ENCODE peak calls at places on chromosomes 3 and 15, in six cellular contexts. One of them, this sample, is unnamed.

GRCh38 chr3:21506061-21506460 is 244.9 kb downstream of the ZNF385D start:
- DNase-seq in heart right ventricle: no peak
- DNase-seq in hepatocyte: no peak
- DNase-seq in suprapubic skin: no peak
- DNase-seq in coronary artery: no peak
- DNase-seq in WTC11: no peak
- DNase-seq in this sample: no peak

GRCh38 chr15:75037685-75038084 is 14.3 kb downstream of the PPCDC start:
- DNase-seq in heart right ventricle: no peak
- DNase-seq in hepatocyte: no peak
- DNase-seq in suprapubic skin: no peak
- DNase-seq in coronary artery: no peak
- DNase-seq in WTC11: no peak
- DNase-seq in this sample: no peak

GRCh38 chr3:69505770-69506407 is 120.0 kb upstream of the FRMD4B start:
- DNase-seq in heart right ventricle: no peak
- DNase-seq in hepatocyte: peak
- DNase-seq in suprapubic skin: no peak
- DNase-seq in coronary artery: no peak
- DNase-seq in WTC11: no peak
- DNase-seq in this sample: no peak

GRCh38 chr3:184531580-184532290 is 29.9 kb upstream of the EPHB3 start:
- DNase-seq in heart right ventricle: no peak
- DNase-seq in hepatocyte: no peak
- DNase-seq in suprapubic skin: no peak
- DNase-seq in coronary artery: no peak
- DNase-seq in WTC11: no peak
- DNase-seq in this sample: no peak

GRCh38 chr3:56383092-56383491 is 85.2 kb downstream of the ERC2 start:
- DNase-seq in heart right ventricle: no peak
- DNase-seq in hepatocyte: no peak
- DNase-seq in suprapubic skin: no peak
- DNase-seq in coronary artery: no peak
- DNase-seq in WTC11: no peak
- DNase-seq in this sample: no peak

GRCh38 chr3:24496529-24497482 is 2.2 kb upstream of the THRB start:
- DNase-seq in heart right ventricle: peak
- DNase-seq in hepatocyte: peak
- DNase-seq in suprapubic skin: peak
- DNase-seq in coronary artery: peak
- DNase-seq in WTC11: peak
- DNase-seq in this sample: no peak

GRCh38 chr3:133330043-133330442 is 69.8 kb upstream of the BFSP2 start:
- DNase-seq in heart right ventricle: no peak
- DNase-seq in hepatocyte: no peak
- DNase-seq in suprapubic skin: no peak
- DNase-seq in coronary artery: no peak
- DNase-seq in WTC11: peak
- DNase-seq in this sample: no peak

GRCh38 chr15:52523192-52523591 is 5.5 kb downstream of the MYO5A start:
- DNase-seq in heart right ventricle: no peak
- DNase-seq in hepatocyte: no peak
- DNase-seq in suprapubic skin: no peak
- DNase-seq in coronary artery: no peak
- DNase-seq in WTC11: no peak
- DNase-seq in this sample: peak

GRCh38 chr3:151873433-151873832 is at the start of gene SUCNR1:
- DNase-seq in heart right ventricle: no peak
- DNase-seq in hepatocyte: no peak
- DNase-seq in suprapubic skin: no peak
- DNase-seq in coronary artery: no peak
- DNase-seq in WTC11: no peak
- DNase-seq in this sample: no peak

GRCh38 chr3:100189444-100189964 is 71.3 kb upstream of the TBC1D23 start:
- DNase-seq in heart right ventricle: no peak
- DNase-seq in hepatocyte: no peak
- DNase-seq in suprapubic skin: no peak
- DNase-seq in coronary artery: no peak
- DNase-seq in WTC11: no peak
- DNase-seq in this sample: no peak

GRCh38 chr15:60551147-60551780 is 72.3 kb upstream of the ICE2 start:
- DNase-seq in heart right ventricle: no peak
- DNase-seq in hepatocyte: no peak
- DNase-seq in suprapubic skin: no peak
- DNase-seq in coronary artery: no peak
- DNase-seq in WTC11: no peak
- DNase-seq in this sample: no peak

GRCh38 chr15:50049871-50050270 is 69.2 kb downstream of the ATP8B4 start:
- DNase-seq in heart right ventricle: no peak
- DNase-seq in hepatocyte: no peak
- DNase-seq in suprapubic skin: no peak
- DNase-seq in coronary artery: no peak
- DNase-seq in WTC11: no peak
- DNase-seq in this sample: no peak

GRCh38 chr3:46931631-46932441 is 44.7 kb downstream of the CCDC12 start:
- DNase-seq in heart right ventricle: no peak
- DNase-seq in hepatocyte: peak
- DNase-seq in suprapubic skin: no peak
- DNase-seq in coronary artery: no peak
- DNase-seq in WTC11: no peak
- DNase-seq in this sample: no peak

GRCh38 chr3:176950743-176951142 is 246.5 kb downstream of the TBL1XR1 start:
- DNase-seq in heart right ventricle: no peak
- DNase-seq in hepatocyte: no peak
- DNase-seq in suprapubic skin: no peak
- DNase-seq in coronary artery: no peak
- DNase-seq in WTC11: no peak
- DNase-seq in this sample: peak

GRCh38 chr3:32794487-32795308 is 23.1 kb upstream of the TRIM71 start:
- DNase-seq in heart right ventricle: no peak
- DNase-seq in hepatocyte: peak
- DNase-seq in suprapubic skin: no peak
- DNase-seq in coronary artery: no peak
- DNase-seq in WTC11: no peak
- DNase-seq in this sample: no peak

GRCh38 chr3:8848696-8849131 is 79.3 kb upstream of the OXTR start:
- DNase-seq in heart right ventricle: no peak
- DNase-seq in hepatocyte: no peak
- DNase-seq in suprapubic skin: no peak
- DNase-seq in coronary artery: no peak
- DNase-seq in WTC11: no peak
- DNase-seq in this sample: no peak

GRCh38 chr3:197899833-197900478 is 50.0 kb upstream of the RPL35A start:
- DNase-seq in heart right ventricle: no peak
- DNase-seq in hepatocyte: no peak
- DNase-seq in suprapubic skin: no peak
- DNase-seq in coronary artery: no peak
- DNase-seq in WTC11: peak
- DNase-seq in this sample: no peak

DNA sequence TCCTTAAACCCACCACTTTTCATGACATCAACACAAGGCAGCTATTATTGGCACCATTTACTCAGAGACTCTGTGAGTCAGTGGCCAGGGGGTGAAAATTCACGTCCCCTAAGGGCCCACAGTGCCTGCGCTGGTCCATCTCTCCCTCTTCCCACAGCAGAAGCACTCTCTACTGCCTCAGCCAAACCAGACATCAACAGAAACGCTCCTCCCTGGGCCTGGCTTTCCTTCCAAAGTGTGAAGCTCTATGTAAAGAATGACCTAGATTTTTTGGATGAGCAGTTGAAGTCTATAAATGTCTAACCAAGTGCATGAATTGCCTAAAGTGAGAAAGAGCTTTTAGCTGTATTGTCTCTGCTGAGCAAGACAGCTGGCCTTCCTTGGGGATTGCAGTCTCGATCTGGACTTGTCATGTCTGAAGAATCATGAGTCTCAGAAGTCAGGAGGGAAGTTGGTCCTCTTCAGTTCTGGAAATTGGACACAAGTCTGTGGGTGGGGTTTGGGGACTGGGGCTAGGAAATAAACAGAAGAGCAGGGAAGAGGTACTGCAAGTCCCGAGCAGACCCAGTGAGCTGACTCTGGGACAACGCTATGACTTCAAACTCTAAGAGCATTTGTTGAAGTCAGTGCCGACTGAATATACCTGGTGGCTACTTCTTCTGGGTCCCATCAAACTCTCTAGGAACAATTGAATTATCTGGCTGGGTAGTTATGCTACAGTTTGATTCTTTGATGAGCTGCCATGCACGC is 29.0 kb downstream of the RASGRP1 start:
- DNase-seq in heart right ventricle: no peak
- DNase-seq in hepatocyte: no peak
- DNase-seq in suprapubic skin: no peak
- DNase-seq in coronary artery: no peak
- DNase-seq in WTC11: no peak
- DNase-seq in this sample: no peak
- TF ChIP-seq CTCF in heart right ventricle: no peak
- TF ChIP-seq CTCF in hepatocyte: no peak
- TF ChIP-seq CTCF in suprapubic skin: no peak
- TF ChIP-seq CTCF in coronary artery: no peak
- TF ChIP-seq CTCF in WTC11: no peak
- TF ChIP-seq CTCF in this sample: no peak

DNA sequence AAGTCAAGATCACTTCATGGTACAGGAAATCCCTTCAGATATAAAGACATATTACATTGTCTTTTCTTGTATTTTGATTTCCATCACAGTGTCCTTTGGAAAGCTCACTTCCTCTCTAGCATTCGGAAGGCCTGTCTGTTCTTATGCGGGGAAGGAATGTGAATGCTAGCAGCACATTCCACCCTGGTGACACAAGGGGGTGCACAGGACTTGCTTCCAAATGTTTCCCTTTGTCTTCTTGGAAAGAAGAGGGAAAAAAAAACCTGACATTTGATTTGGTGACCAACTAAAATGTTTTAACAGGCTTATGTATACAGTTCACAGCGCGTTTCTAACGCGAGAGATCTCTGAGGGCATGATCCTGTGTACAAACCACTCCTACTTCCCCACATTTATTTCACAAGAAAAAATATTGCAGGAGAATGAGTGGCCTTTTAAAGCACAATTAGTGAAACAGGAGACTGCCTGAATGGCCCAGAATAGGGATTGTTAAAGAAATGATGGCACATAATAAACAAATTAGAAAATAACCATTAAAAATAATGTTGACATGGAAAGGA is 107.5 kb upstream of the FXR1 start:
- DNase-seq in heart right ventricle: peak
- DNase-seq in hepatocyte: peak
- DNase-seq in suprapubic skin: no peak
- DNase-seq in coronary artery: no peak
- DNase-seq in WTC11: peak
- DNase-seq in this sample: no peak
- TF ChIP-seq CTCF in heart right ventricle: peak
- TF ChIP-seq CTCF in hepatocyte: peak
- TF ChIP-seq CTCF in suprapubic skin: no peak
- TF ChIP-seq CTCF in coronary artery: no peak
- TF ChIP-seq CTCF in WTC11: no peak
- TF ChIP-seq CTCF in this sample: peak

GRCh38 chr15:96766387-96766786 is 435.9 kb downstream of the NR2F2 start:
- DNase-seq in heart right ventricle: no peak
- DNase-seq in hepatocyte: no peak
- DNase-seq in suprapubic skin: no peak
- DNase-seq in coronary artery: no peak
- DNase-seq in WTC11: no peak
- DNase-seq in this sample: no peak

GRCh38 chr15:96767703-96768434 is 437.4 kb downstream of the NR2F2 start:
- DNase-seq in heart right ventricle: no peak
- DNase-seq in hepatocyte: no peak
- DNase-seq in suprapubic skin: no peak
- DNase-seq in coronary artery: no peak
- DNase-seq in WTC11: no peak
- DNase-seq in this sample: peak

GRCh38 chr15:96764501-96764900 is 434.0 kb downstream of the NR2F2 start:
- DNase-seq in heart right ventricle: no peak
- DNase-seq in hepatocyte: no peak
- DNase-seq in suprapubic skin: no peak
- DNase-seq in coronary artery: no peak
- DNase-seq in WTC11: no peak
- DNase-seq in this sample: no peak

GRCh38 chr15:96768435-96768789 is 437.9 kb downstream of the NR2F2 start:
- DNase-seq in heart right ventricle: no peak
- DNase-seq in hepatocyte: no peak
- DNase-seq in suprapubic skin: no peak
- DNase-seq in coronary artery: no peak
- DNase-seq in WTC11: no peak
- DNase-seq in this sample: no peak

GRCh38 chr15:96764946-96765345 is 434.4 kb downstream of the NR2F2 start:
- DNase-seq in heart right ventricle: no peak
- DNase-seq in hepatocyte: no peak
- DNase-seq in suprapubic skin: no peak
- DNase-seq in coronary artery: no peak
- DNase-seq in WTC11: no peak
- DNase-seq in this sample: no peak
- TF ChIP-seq CTCF in heart right ventricle: no peak
- TF ChIP-seq CTCF in hepatocyte: no peak
- TF ChIP-seq CTCF in suprapubic skin: no peak
- TF ChIP-seq CTCF in coronary artery: no peak
- TF ChIP-seq CTCF in WTC11: no peak
- TF ChIP-seq CTCF in this sample: no peak

GRCh38 chr3:107848516-107848915 is 242.3 kb downstream of the CD47 start:
- DNase-seq in heart right ventricle: no peak
- DNase-seq in hepatocyte: no peak
- DNase-seq in suprapubic skin: no peak
- DNase-seq in coronary artery: no peak
- DNase-seq in WTC11: no peak
- DNase-seq in this sample: no peak

GRCh38 chr3:107842940-107843339 is 247.9 kb downstream of the CD47 start:
- DNase-seq in heart right ventricle: no peak
- DNase-seq in hepatocyte: no peak
- DNase-seq in suprapubic skin: no peak
- DNase-seq in coronary artery: no peak
- DNase-seq in WTC11: no peak
- DNase-seq in this sample: no peak

GRCh38 chr3:107847791-107848190 is 243.0 kb downstream of the CD47 start:
- DNase-seq in heart right ventricle: no peak
- DNase-seq in hepatocyte: no peak
- DNase-seq in suprapubic skin: no peak
- DNase-seq in coronary artery: no peak
- DNase-seq in WTC11: no peak
- DNase-seq in this sample: no peak

GRCh38 chr3:107845355-107846281 is 245.2 kb downstream of the CD47 start:
- DNase-seq in heart right ventricle: no peak
- DNase-seq in hepatocyte: peak
- DNase-seq in suprapubic skin: no peak
- DNase-seq in coronary artery: no peak
- DNase-seq in WTC11: no peak
- DNase-seq in this sample: no peak

DNA sequence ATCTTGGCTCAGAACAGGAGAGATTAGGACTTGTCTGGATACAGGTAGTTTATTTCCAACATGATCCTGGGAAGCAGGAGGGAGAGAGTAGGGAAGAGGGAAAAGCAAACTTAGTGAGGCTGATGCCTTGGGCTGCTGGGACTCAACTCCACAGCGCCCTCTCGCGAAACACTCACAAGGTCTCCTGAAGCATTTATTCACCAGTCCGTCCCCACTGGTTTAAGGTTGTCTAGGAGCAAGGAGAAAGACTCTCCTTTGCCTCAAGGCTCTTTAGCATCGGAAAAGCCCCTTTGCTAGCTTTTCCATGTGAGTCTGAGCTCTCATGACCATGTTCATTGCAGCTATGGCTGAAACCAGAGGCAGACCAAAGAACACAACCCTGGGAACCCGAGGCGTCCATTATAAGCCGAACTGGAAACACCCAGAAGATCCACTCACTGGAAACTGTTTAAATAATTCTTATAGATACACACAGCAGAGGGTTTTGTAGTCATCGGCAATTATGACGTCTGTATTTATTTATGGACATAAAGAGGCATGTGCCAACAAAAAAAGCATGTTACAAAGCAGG is 244.5 kb downstream of the CD47 start:
- DNase-seq in heart right ventricle: peak
- DNase-seq in hepatocyte: peak
- DNase-seq in suprapubic skin: no peak
- DNase-seq in coronary artery: no peak
- DNase-seq in WTC11: peak
- DNase-seq in this sample: peak
- TF ChIP-seq CTCF in heart right ventricle: peak
- TF ChIP-seq CTCF in hepatocyte: peak
- TF ChIP-seq CTCF in suprapubic skin: no peak
- TF ChIP-seq CTCF in coronary artery: peak
- TF ChIP-seq CTCF in WTC11: peak
- TF ChIP-seq CTCF in this sample: peak

This sample was measured in kidney epithelial cell.